ENCODE peak calls at places on chromosomes 4 and X, in seven cellular contexts. One of them, this sample, is unnamed.

GRCh38 chrX:40058719-40059118 is 39.0 kb downstream of the BCOR start:
- DNase-seq in lower lobe of right lung: peak; percentile 57
- DNase-seq in skeletal muscle cell: no peak
- DNase-seq in stimulated activated CD4-positive, alpha-beta T cell treated with anti-CD3 and anti-CD28 coated beads, Interleukin-15, amount 100 ng/mL, for 1 hour: no peak
- DNase-seq in BJ: no peak
- DNase-seq in NCI-H2029: peak; percentile 90
- DNase-seq in CD4-positive, CD25-positive, alpha-beta regulatory T cell: no peak
- DNase-seq in this sample: peak; percentile 87

GRCh38 chr4:113921089-113921842 is 58.2 kb downstream of the ARSJ start:
- DNase-seq in NCI-H2029: no peak
- DNase-seq in CD4-positive, CD25-positive, alpha-beta regulatory T cell: no peak
- DNase-seq in BJ: no peak
- DNase-seq in skeletal muscle cell: no peak
- DNase-seq in stimulated activated CD4-positive, alpha-beta T cell treated with anti-CD3 and anti-CD28 coated beads, Interleukin-15, amount 100 ng/mL, for 1 hour: no peak
- DNase-seq in lower lobe of right lung: no peak
- DNase-seq in this sample: no peak

GRCh38 chr4:8427761-8428287 is 12.7 kb downstream of the ACOX3 start:
- DNase-seq in NCI-H2029: peak; percentile 51
- DNase-seq in stimulated activated CD4-positive, alpha-beta T cell treated with anti-CD3 and anti-CD28 coated beads, Interleukin-15, amount 100 ng/mL, for 1 hour: no peak
- DNase-seq in skeletal muscle cell: peak; percentile 11
- DNase-seq in BJ: no peak
- DNase-seq in CD4-positive, CD25-positive, alpha-beta regulatory T cell: peak; percentile 57
- DNase-seq in lower lobe of right lung: no peak
- DNase-seq in this sample: no peak

GRCh38 chr4:83170952-83171399 is 56.4 kb upstream of the PLAC8 start:
- DNase-seq in BJ: no peak
- DNase-seq in stimulated activated CD4-positive, alpha-beta T cell treated with anti-CD3 and anti-CD28 coated beads, Interleukin-15, amount 100 ng/mL, for 1 hour: no peak
- DNase-seq in CD4-positive, CD25-positive, alpha-beta regulatory T cell: peak; percentile 26
- DNase-seq in skeletal muscle cell: no peak
- DNase-seq in lower lobe of right lung: no peak
- DNase-seq in NCI-H2029: no peak
- DNase-seq in this sample: no peak

GRCh38 chrX:124362761-124363160 is 16.4 kb downstream of the SH2D1A start:
- DNase-seq in skeletal muscle cell: no peak
- DNase-seq in lower lobe of right lung: no peak
- DNase-seq in stimulated activated CD4-positive, alpha-beta T cell treated with anti-CD3 and anti-CD28 coated beads, Interleukin-15, amount 100 ng/mL, for 1 hour: no peak
- DNase-seq in CD4-positive, CD25-positive, alpha-beta regulatory T cell: no peak
- DNase-seq in BJ: no peak
- DNase-seq in NCI-H2029: no peak
- DNase-seq in this sample: no peak

GRCh38 chr4:22416403-22416802 is 99.5 kb downstream of the ADGRA3 start:
- DNase-seq in BJ: no peak
- DNase-seq in stimulated activated CD4-positive, alpha-beta T cell treated with anti-CD3 and anti-CD28 coated beads, Interleukin-15, amount 100 ng/mL, for 1 hour: no peak
- DNase-seq in NCI-H2029: no peak
- DNase-seq in skeletal muscle cell: no peak
- DNase-seq in lower lobe of right lung: no peak
- DNase-seq in CD4-positive, CD25-positive, alpha-beta regulatory T cell: no peak
- DNase-seq in this sample: no peak

GRCh38 chr4:88583643-88584470 is 8.4 kb upstream of the HERC3 start:
- DNase-seq in BJ: no peak
- DNase-seq in stimulated activated CD4-positive, alpha-beta T cell treated with anti-CD3 and anti-CD28 coated beads, Interleukin-15, amount 100 ng/mL, for 1 hour: no peak
- DNase-seq in skeletal muscle cell: no peak
- DNase-seq in lower lobe of right lung: no peak
- DNase-seq in NCI-H2029: no peak
- DNase-seq in CD4-positive, CD25-positive, alpha-beta regulatory T cell: no peak
- DNase-seq in this sample: no peak

GRCh38 chr4:18518098-18518497 is 496.5 kb upstream of the LCORL start:
- DNase-seq in lower lobe of right lung: no peak
- DNase-seq in NCI-H2029: no peak
- DNase-seq in skeletal muscle cell: no peak
- DNase-seq in CD4-positive, CD25-positive, alpha-beta regulatory T cell: no peak
- DNase-seq in BJ: no peak
- DNase-seq in stimulated activated CD4-positive, alpha-beta T cell treated with anti-CD3 and anti-CD28 coated beads, Interleukin-15, amount 100 ng/mL, for 1 hour: no peak
- DNase-seq in this sample: no peak

GRCh38 chrX:123860506-123860840 is 620 bp downstream of the XIAP start:
- DNase-seq in skeletal muscle cell: no peak
- DNase-seq in lower lobe of right lung: no peak
- DNase-seq in CD4-positive, CD25-positive, alpha-beta regulatory T cell: peak; percentile 62
- DNase-seq in BJ: no peak
- DNase-seq in NCI-H2029: peak; percentile 46
- DNase-seq in stimulated activated CD4-positive, alpha-beta T cell treated with anti-CD3 and anti-CD28 coated beads, Interleukin-15, amount 100 ng/mL, for 1 hour: no peak
- DNase-seq in this sample: peak; percentile 53